ENCODE peak calls at places on chromosomes 5 and 9, in seven cellular contexts. M is IMR-90, F is HCT116, Q is GM23248, I is fibroblast of the conjunctiva, X is endodermal cell, W is M059J. O is an unnamed sample.

GRCh38 chr5:98483301-98483700 is 290.2 kb upstream of the RGMB start:
- DNase-seq in Q (peak), F (no peak), M (peak), I (peak), X (no peak), W (no peak), O (no peak)

GRCh38 chr5:151042453-151043093 is 22.2 kb downstream of the GPX3 start:
- DNase-seq in X (no peak), M (no peak), I (no peak), W (no peak), F (no peak), Q (no peak), O (no peak)

GRCh38 chr5:32421075-32421474 is 23.5 kb downstream of the ZFR start:
- DNase-seq in I (no peak), F (no peak), M (no peak), Q (no peak), X (no peak), W (no peak), O (no peak)

GRCh38 chr5:61330879-61331406 is 1.1 kb upstream of the ZSWIM6 start:
- DNase-seq in F (no peak), Q (peak), X (peak), I (no peak), M (peak), W (peak), O (peak)

GRCh38 chr5:139141841-139142240 is 56.3 kb downstream of the SIL1 start:
- DNase-seq in M (peak), I (peak), F (peak), Q (peak), X (no peak), W (peak), O (no peak)

GRCh38 chr9:73743826-73744225 is 592.2 kb downstream of the ANXA1 start:
- DNase-seq in M (no peak), Q (no peak), X (no peak), F (no peak), I (no peak), W (no peak), O (no peak)

GRCh38 chr9:121692606-121693505 is 41.4 kb downstream of the DAB2IP start:
- DNase-seq in F (peak), X (peak), M (peak), I (no peak), W (peak), Q (peak), O (no peak)

GRCh38 chr9:98997580-98997979 is 53.9 kb downstream of the COL15A1 start:
- DNase-seq in M (peak), I (peak), X (peak), W (peak), Q (peak), F (no peak), O (no peak)

GRCh38 chr5:34499001-34499734 is 157.0 kb upstream of the RAI14 start:
- DNase-seq in I (no peak), M (peak), X (no peak), W (peak), Q (peak), F (no peak), O (no peak)

GRCh38 chr5:116557669-116558271 is 16.9 kb downstream of the SEMA6A start:
- DNase-seq in M (peak), Q (peak), X (peak), F (no peak), I (no peak), W (no peak), O (no peak)

GRCh38 chr9:12956261-12956660 is 181.4 kb downstream of the LURAP1L start:
- DNase-seq in X (no peak), W (no peak), F (no peak), I (no peak), M (no peak), Q (peak), O (no peak)

GRCh38 chr5:14868771-14869170 is 2.8 kb downstream of the ANKH start:
- DNase-seq in M (no peak), I (no peak), Q (no peak), X (no peak), F (no peak), W (no peak), O (no peak)

GRCh38 chr9:117672397-117672796 is 31.8 kb upstream of the TLR4 start:
- DNase-seq in I (no peak), Q (peak), M (no peak), F (no peak), W (peak), X (no peak), O (no peak)

GRCh38 chr9:98796364-98797101 is at the start of gene ANKS6:
- DNase-seq in Q (peak), M (peak), F (no peak), I (peak), X (peak), W (peak), O (peak)

O was measured in naive thymus-derived CD4-positive, alpha-beta T cell.